ENCODE peak calls at places on chromosome 13, in four cellular contexts. One of them, this sample, is unnamed.
A peak's percentile ranks its signal among the peaks of the same experiment; 100 is the strongest.

GRCh38 chr13:97011446-97012131 is 17.3 kb upstream of the OXGR1 start:
- DNase-seq in SHP77: peak; percentile 7
- DNase-seq in H1: no peak
- DNase-seq in T-helper 17 cell: no peak
- DNase-seq in this sample: no peak

GRCh38 chr13:98664924-98665637 is 87.4 kb downstream of the SLC15A1 start:
- DNase-seq in SHP77: no peak
- DNase-seq in H1: no peak
- DNase-seq in T-helper 17 cell: no peak
- DNase-seq in this sample: no peak

GRCh38 chr13:113654175-113654560 is 3.8 kb downstream of the ATP4B start:
- DNase-seq in SHP77: no peak
- DNase-seq in H1: no peak
- DNase-seq in T-helper 17 cell: no peak
- DNase-seq in this sample: no peak

GRCh38 chr13:79450110-79450509 is 30.8 kb upstream of the NDFIP2 start:
- DNase-seq in SHP77: no peak
- DNase-seq in H1: no peak
- DNase-seq in T-helper 17 cell: no peak
- DNase-seq in this sample: no peak

GRCh38 chr13:113562085-113562749 is 22.3 kb upstream of the TFDP1 start:
- DNase-seq in SHP77: peak; percentile 81
- DNase-seq in H1: peak; percentile 46
- DNase-seq in T-helper 17 cell: no peak
- DNase-seq in this sample: peak; percentile 51

GRCh38 chr13:98523455-98524102 is 53.3 kb downstream of the STK24 start:
- DNase-seq in SHP77: no peak
- DNase-seq in H1: no peak
- DNase-seq in T-helper 17 cell: no peak
- DNase-seq in this sample: no peak

GRCh38 chr13:98507060-98507797 is 69.7 kb downstream of the STK24 start:
- DNase-seq in SHP77: peak; percentile 44
- DNase-seq in H1: peak; percentile 62
- DNase-seq in T-helper 17 cell: no peak
- DNase-seq in this sample: peak; percentile 74

GRCh38 chr13:51585696-51586095 is 1.4 kb downstream of the WDFY2 start:
- DNase-seq in SHP77: no peak
- DNase-seq in H1: no peak
- DNase-seq in T-helper 17 cell: no peak
- DNase-seq in this sample: no peak

This sample was measured in foreskin melanocyte.